ENCODE peak calls at places on chromosomes 12 and 14, in five cellular contexts. K is HCT116, P is mammary epithelial cell, B is fibroblast of lung, J is K562. I is an unnamed sample.

GRCh38 chr14:100786820-100787219 is 39.1 kb upstream of the MEG3 start:
- DNase-seq in B (no peak), P (no peak), K (no peak), J (no peak), I (no peak)

GRCh38 chr14:89813485-89814080 is 140.9 kb downstream of the EFCAB11 start:
- DNase-seq in B (peak), J (no peak), K (no peak), P (no peak), I (no peak)

GRCh38 chr12:49088190-49088931 is 6.2 kb downstream of the DHH start:
- DNase-seq in K (peak), B (peak), J (peak), P (peak), I (peak)

GRCh38 chr12:46409342-46409741 is 36.8 kb upstream of the SLC38A2 start:
- DNase-seq in P (no peak), J (no peak), B (no peak), K (no peak), I (no peak)

GRCh38 chr12:26273811-26274210 is 78.4 kb downstream of the SSPN start:
- DNase-seq in P (no peak), B (no peak), K (no peak), J (peak), I (no peak)

GRCh38 chr12:32989705-32990104 is 93.1 kb upstream of the PKP2 start:
- DNase-seq in J (no peak), K (no peak), P (no peak), B (no peak), I (no peak)

GRCh38 chr12:22505826-22506225 is 38.5 kb downstream of the C2CD5 start:
- DNase-seq in J (no peak), B (no peak), K (no peak), P (no peak), I (no peak)

GRCh38 chr14:21917699-21918436 is 244.2 kb upstream of the OR4E1 start:
- DNase-seq in B (peak), J (peak), P (peak), K (peak), I (peak)

GRCh38 chr12:127054531-127054930 is 1212.4 kb upstream of the TMEM132C start:
- DNase-seq in B (no peak), J (no peak), P (peak), K (no peak), I (no peak)

GRCh38 chr12:100752841-100753240 is 41.7 kb upstream of the ANO4 start:
- DNase-seq in P (peak), K (no peak), B (peak), J (no peak), I (no peak)

GRCh38 chr14:86798330-86798729 is 1194.7 kb downstream of the GALC start:
- DNase-seq in J (no peak), P (no peak), B (no peak), K (no peak), I (no peak)

GRCh38 chr12:38850463-38850862 is 54.9 kb downstream of the CPNE8 start:
- DNase-seq in K (no peak), B (no peak), P (no peak), J (no peak), I (no peak)

GRCh38 chr14:100761481-100761880 is 34.8 kb downstream of the DLK1 start:
- DNase-seq in K (peak), B (peak), J (no peak), P (peak), I (no peak)

GRCh38 chr12:71201136-71201679 is 43.4 kb upstream of the TSPAN8 start:
- DNase-seq in P (no peak), B (no peak), J (no peak), K (no peak), I (no peak)

GRCh38 chr12:25755681-25756260 is 202.7 kb upstream of the LMNTD1 start:
- DNase-seq in K (no peak), P (peak), J (no peak), B (no peak), I (no peak)

GRCh38 chr14:65054471-65055085 is 47.7 kb downstream of the MAX start:
- DNase-seq in K (no peak), P (no peak), B (no peak), J (no peak), I (no peak)

GRCh38 chr14:64659366-64659765 is 44.9 kb upstream of the PLEKHG3 start:
- DNase-seq in P (no peak), J (no peak), K (no peak), B (no peak), I (no peak)

GRCh38 chr12:77325505-77325904 is 260.1 kb upstream of the E2F7 start:
- DNase-seq in K (no peak), P (no peak), J (no peak), B (no peak), I (no peak)

GRCh38 chr12:53427905-53428594 is 4.4 kb downstream of the AMHR2 start:
- DNase-seq in B (peak), P (peak), J (peak), K (peak), I (no peak)

GRCh38 chr12:105418232-105418631 is 87.7 kb downstream of the C12orf75 start:
- DNase-seq in K (no peak), J (no peak), P (peak), B (peak), I (no peak)

GRCh38 chr14:90061849-90062794 is at the start of gene KCNK13:
- DNase-seq in J (no peak), K (no peak), P (peak), B (no peak), I (no peak)

GRCh38 chr12:68853396-68854077 is 45.6 kb downstream of the MDM2 start:
- DNase-seq in B (no peak), J (no peak), K (no peak), P (no peak), I (no peak)

GRCh38 chr14:59190372-59190771 is 1.9 kb downstream of the DAAM1 start:
- DNase-seq in J (peak), P (no peak), B (no peak), K (no peak), I (no peak)

GRCh38 chr12:50188280-50188781 is 21.2 kb upstream of the CERS5 start:
- DNase-seq in J (no peak), K (no peak), P (peak), B (no peak), I (no peak)

GRCh38 chr12:90514325-90514724 is 440.7 kb downstream of the CCER1 start:
- DNase-seq in B (peak), K (no peak), P (no peak), J (no peak), I (no peak)

GRCh38 chr14:83170165-83170564 is 1636.5 kb upstream of the SEL1L start:
- DNase-seq in P (no peak), K (no peak), B (no peak), J (no peak), I (no peak)

GRCh38 chr12:4244868-4245267 is 28.7 kb upstream of the CCND2 start:
- DNase-seq in P (no peak), K (no peak), B (no peak), J (no peak), I (no peak)
- H3K9ac ChIP-seq in P (no peak), K (no peak), B (no peak), J (no peak), I (no peak)

GRCh38 chr12:42762395-42762925 is 172.9 kb upstream of the PRICKLE1 start:
- DNase-seq in B (no peak), K (no peak), P (no peak), J (no peak), I (no peak)
- H3K4me2 ChIP-seq in B (no peak), K (no peak), P (no peak), J (no peak), I (no peak)

GRCh38 chr14:99730876-99731351 is 46.8 kb downstream of the CYP46A1 start:
- DNase-seq in J (no peak), P (no peak), B (no peak), K (no peak), I (no peak)
- H3K9ac ChIP-seq in J (no peak), P (no peak), B (no peak), K (no peak), I (no peak)

DNA sequence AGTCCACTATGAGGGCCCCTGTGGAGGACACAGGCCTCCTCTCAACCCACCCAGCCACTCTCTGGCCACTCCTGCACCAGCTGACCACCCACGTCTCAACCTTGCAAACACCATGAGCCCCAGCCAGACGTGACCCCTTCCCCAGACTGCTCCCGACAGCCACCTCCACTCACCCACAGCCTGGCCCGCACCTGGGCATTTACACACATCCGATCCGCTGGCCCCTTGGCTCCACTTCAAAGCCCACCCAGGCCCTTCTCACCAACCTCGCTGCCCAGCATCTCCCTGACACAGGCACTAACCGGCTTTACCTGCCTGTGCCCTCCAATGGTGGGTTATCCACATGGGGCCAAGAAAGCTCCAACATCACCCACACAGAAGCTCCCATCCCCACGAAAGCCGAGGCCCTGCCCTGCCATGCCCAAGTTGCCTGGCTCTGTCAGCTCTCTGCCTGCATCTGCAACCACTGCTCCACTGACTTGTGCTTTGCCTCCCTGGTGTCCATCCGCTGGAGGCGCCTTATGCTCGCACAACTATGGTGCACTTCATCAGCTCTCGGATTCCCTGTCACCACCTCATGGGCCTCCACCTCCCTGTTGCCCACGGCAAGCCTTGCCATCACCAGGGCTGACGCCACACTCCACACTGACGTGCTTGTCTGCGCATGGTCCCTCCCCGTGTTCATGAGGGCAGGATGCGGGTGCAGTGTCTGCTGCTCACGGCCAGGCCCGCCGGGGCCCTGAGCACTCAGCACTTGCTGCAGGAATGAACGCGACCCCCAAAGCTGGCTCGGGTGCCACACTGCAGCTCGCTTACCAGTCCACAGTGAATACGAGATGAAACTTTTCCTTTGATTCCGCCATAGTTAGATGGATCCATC is 16.7 kb downstream of the P2RX2 start:
- DNase-seq in P (no peak), B (no peak), K (no peak), J (no peak), I (no peak)
- H3K4me2 ChIP-seq in P (no peak), B (no peak), K (no peak), J (no peak), I (no peak)

DNA sequence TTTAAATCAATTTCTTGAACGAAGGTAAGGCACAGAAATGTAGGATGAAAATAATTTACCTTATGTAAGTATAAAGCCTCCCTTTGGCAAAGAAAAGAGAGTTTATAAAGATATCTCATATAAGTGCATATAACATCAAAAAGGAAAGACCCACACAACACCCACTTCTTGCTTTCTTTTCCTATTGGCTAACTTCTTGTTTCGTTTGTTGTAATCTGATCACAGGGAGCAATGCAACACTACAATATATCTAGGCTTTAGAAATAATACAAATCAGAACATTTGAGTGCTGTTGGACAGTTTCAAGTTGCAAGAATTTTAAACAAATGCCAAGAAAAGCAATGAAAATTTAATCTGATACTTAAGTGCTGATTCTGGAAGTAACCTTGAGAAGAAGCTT is 1.3 kb downstream of the FGD6 start:
- DNase-seq in B (peak), K (no peak), P (peak), J (no peak), I (no peak)
- H3K9ac ChIP-seq in B (no peak), K (peak), P (peak), J (peak), I (peak)

GRCh38 chr12:62679569-62679968 is 212.9 kb downstream of the MON2 start:
- DNase-seq in K (no peak), P (no peak), J (no peak), B (no peak), I (no peak)

GRCh38 chr12:62684586-62685295 is 218.1 kb downstream of the MON2 start:
- DNase-seq in P (no peak), J (no peak), K (no peak), B (peak), I (no peak)

GRCh38 chr12:62686938-62687337 is 220.3 kb downstream of the MON2 start:
- DNase-seq in P (no peak), J (no peak), B (no peak), K (no peak), I (no peak)

GRCh38 chr12:62681306-62681705 is 214.7 kb downstream of the MON2 start:
- DNase-seq in K (no peak), B (no peak), J (no peak), P (no peak), I (no peak)

DNA sequence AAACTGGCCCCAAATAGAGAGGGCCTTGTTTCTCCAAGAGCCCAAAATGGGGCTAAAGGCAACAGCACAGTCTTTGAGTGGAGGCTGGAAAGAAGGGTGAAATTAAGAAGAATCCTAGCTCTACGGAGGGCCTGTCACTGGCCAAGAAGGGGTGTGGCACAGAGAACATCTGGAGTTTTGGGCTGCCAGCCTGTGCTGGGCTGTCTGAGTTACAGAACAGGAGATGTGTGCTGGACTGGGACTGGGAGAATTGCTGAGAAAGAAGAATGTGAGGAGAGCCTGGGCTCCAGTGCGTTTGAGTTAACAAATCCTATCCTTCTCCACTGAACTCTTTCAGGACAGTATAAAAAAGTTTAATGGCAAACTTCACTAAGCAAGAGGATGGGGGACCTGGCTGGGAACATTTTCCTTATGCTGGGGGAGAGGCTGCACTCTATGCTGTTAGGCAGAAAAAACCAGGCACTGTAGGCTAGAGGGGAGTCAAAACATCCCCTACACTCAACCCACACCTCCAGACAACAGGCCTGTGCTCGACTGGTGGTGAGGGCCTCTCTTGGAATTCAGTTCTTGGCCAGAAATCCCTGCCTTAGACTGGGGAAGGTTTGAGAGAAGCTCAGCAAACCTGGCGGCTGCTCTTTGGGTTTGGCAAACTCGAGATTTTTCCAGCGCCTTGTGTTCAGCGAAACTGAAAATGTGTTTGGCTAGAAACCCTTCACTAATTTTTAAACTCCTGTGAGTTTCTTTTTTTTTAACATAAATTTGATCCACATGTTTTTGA is 217.3 kb downstream of the MON2 start:
- DNase-seq in P (no peak), B (peak), J (no peak), K (no peak), I (no peak)
- H3K4me2 ChIP-seq in P (peak), B (peak), J (no peak), K (no peak), I (no peak)